ENCODE peak calls at places on chromosomes 7 and 10, in seven cellular contexts. J is H54; K is activated CD4-positive, alpha-beta T cell treated with anti-CD3 and anti-CD28 coated beads, Interleukin-2, amount 50 U/mL, for 48 hours; F is psoas muscle; I is stimulated activated CD8-positive, alpha-beta memory T cell treated with anti-CD3 and anti-CD28 coated beads, Interleukin-2, amount 100 ng/mL, for 48 hours; Z is activated naive CD4-positive, alpha-beta T cell; S is NCI-H1436 treated with DMSO at 0.1 percent for 48 hours. O is an unnamed sample.

GRCh38 chr10:12720217-12720981 is 281.1 kb downstream of the CCDC3 start:
- DNase-seq in J (peak), K (peak), F (peak), I (peak), Z (no peak), S (peak), O (no peak)

GRCh38 chr7:127922661-127923060 is 108.6 kb downstream of the LRRC4 start:
- DNase-seq in J (no peak), K (no peak), F (no peak), I (no peak), Z (no peak), S (no peak), O (no peak)

GRCh38 chr7:46247622-46248181 is 326.6 kb upstream of the IGFBP3 start:
- DNase-seq in J (no peak), K (no peak), F (no peak), I (no peak), Z (no peak), S (no peak), O (no peak)

GRCh38 chr10:111018021-111018420 is 58.8 kb upstream of the ADRA2A start:
- DNase-seq in J (no peak), K (no peak), F (no peak), I (no peak), Z (no peak), S (no peak), O (no peak)

GRCh38 chr7:47882635-47883034 is 65.6 kb downstream of the PKD1L1 start:
- DNase-seq in J (no peak), K (no peak), F (no peak), I (no peak), Z (no peak), S (no peak), O (no peak)

GRCh38 chr7:50738932-50739331 is 43.8 kb downstream of the GRB10 start:
- DNase-seq in J (no peak), K (no peak), F (no peak), I (no peak), Z (no peak), S (no peak), O (no peak)

GRCh38 chr10:122149138-122149606 is 121.9 kb upstream of the BTBD16 start:
- DNase-seq in J (no peak), K (no peak), F (peak), I (no peak), Z (no peak), S (no peak), O (no peak)

GRCh38 chr10:5509236-5509635 is 9.9 kb upstream of the CALML5 start:
- DNase-seq in J (no peak), K (no peak), F (peak), I (no peak), Z (no peak), S (no peak), O (no peak)

GRCh38 chr7:19442016-19442785 is 266.6 kb downstream of the POLR1F start:
- DNase-seq in J (peak), K (no peak), F (no peak), I (no peak), Z (no peak), S (no peak), O (no peak)

GRCh38 chr10:132143162-132143561 is 43.6 kb upstream of the DPYSL4 start:
- DNase-seq in J (no peak), K (no peak), F (no peak), I (no peak), Z (no peak), S (no peak), O (no peak)

GRCh38 chr7:100372256-100372655 is 1.0 kb upstream of the PILRA start:
- DNase-seq in J (no peak), K (no peak), F (peak), I (no peak), Z (no peak), S (no peak), O (no peak)

GRCh38 chr10:124063736-124064135 is 29.7 kb downstream of the CHST15 start:
- DNase-seq in J (peak), K (no peak), F (no peak), I (no peak), Z (no peak), S (peak), O (no peak)

GRCh38 chr7:45455662-45456061 is 118.5 kb upstream of the ADCY1 start:
- DNase-seq in J (no peak), K (no peak), F (no peak), I (no peak), Z (no peak), S (no peak), O (no peak)

GRCh38 chr10:5582736-5583135 is 58.0 kb downstream of the CALML3 start:
- DNase-seq in J (no peak), K (no peak), F (no peak), I (no peak), Z (no peak), S (no peak), O (no peak)

GRCh38 chr7:32905175-32905662 is 13.7 kb upstream of the KBTBD2 start:
- DNase-seq in J (peak), K (peak), F (no peak), I (peak), Z (no peak), S (no peak), O (peak)

GRCh38 chr10:97060441-97061084 is 125.2 kb downstream of the SLIT1 start:
- DNase-seq in J (no peak), K (no peak), F (no peak), I (no peak), Z (no peak), S (no peak), O (no peak)

GRCh38 chr10:33163941-33164824 is 170.3 kb downstream of the NRP1 start:
- DNase-seq in J (peak), K (no peak), F (no peak), I (no peak), Z (no peak), S (peak), O (no peak)

GRCh38 chr7:63925626-63926460 is 72.8 kb upstream of the ZNF722 start:
- DNase-seq in J (no peak), K (peak), F (peak), I (peak), Z (peak), S (no peak), O (peak)

GRCh38 chr10:77774940-77775391 is 137.4 kb upstream of the KCNMA1 start:
- DNase-seq in J (no peak), K (no peak), F (no peak), I (no peak), Z (no peak), S (no peak), O (no peak)

GRCh38 chr7:25124485-25125136 is 449 bp downstream of the CYCS start:
- DNase-seq in J (no peak), K (peak), F (no peak), I (no peak), Z (no peak), S (no peak), O (no peak)

GRCh38 chr7:77444123-77444522 is 28.0 kb upstream of the GSAP start:
- DNase-seq in J (no peak), K (no peak), F (no peak), I (no peak), Z (no peak), S (no peak), O (no peak)

GRCh38 chr7:136517971-136518370 is 350.5 kb upstream of the CHRM2 start:
- DNase-seq in J (no peak), K (no peak), F (no peak), I (no peak), Z (no peak), S (no peak), O (no peak)

GRCh38 chr10:3948843-3949242 is 163.8 kb upstream of the KLF6 start:
- DNase-seq in J (no peak), K (peak), F (no peak), I (peak), Z (no peak), S (no peak), O (peak)

GRCh38 chr10:86165666-86166065 is 200.9 kb downstream of the GRID1 start:
- DNase-seq in J (no peak), K (no peak), F (no peak), I (no peak), Z (no peak), S (no peak), O (no peak)

GRCh38 chr10:34320265-34320664 is 494.8 kb downstream of the PARD3 start:
- DNase-seq in J (no peak), K (no peak), F (no peak), I (no peak), Z (no peak), S (no peak), O (no peak)

GRCh38 chr7:130875265-130875741 is 141.3 kb upstream of the KLF14 start:
- DNase-seq in J (no peak), K (peak), F (peak), I (no peak), Z (no peak), S (no peak), O (no peak)